ENCODE peak calls at places on chromosomes 13 and 19, in six cellular contexts. P is CD4-positive, alpha-beta memory T cell; D is right atrium auricular region; W is upper lobe of right lung; Q is uterus; R is psoas muscle. U is an unnamed sample. For H3K27me3, the result is how much of the 10 kb centered on the place peaks cover.

GRCh38 chr19:6828698-6829633 is 56.5 kb downstream of the VAV1 start:
- DNase-seq in P (peak), D (no peak), W (no peak), Q (no peak), R (no peak), U (peak)

GRCh38 chr13:112128052-112128610 is 61.2 kb downstream of the SOX1 start:
- DNase-seq in P (no peak), D (no peak), W (peak), Q (no peak), R (no peak), U (no peak)

GRCh38 chr19:44943801-44944249 is 1.8 kb downstream of the APOC4 start:
- DNase-seq in P (no peak), D (peak), W (peak), Q (no peak), R (peak), U (no peak)

GRCh38 chr19:31348416-31349159 is 648 bp downstream of the TSHZ3 start:
- DNase-seq in P (peak), D (no peak), W (no peak), Q (peak), R (peak), U (no peak)

GRCh38 chr13:93903909-93904308 is 575.6 kb downstream of the DCT start:
- DNase-seq in P (no peak), D (no peak), W (no peak), Q (no peak), R (no peak), U (no peak)

GRCh38 chr19:21751379-21751778 is 16.0 kb downstream of the ZNF100 start:
- DNase-seq in P (no peak), D (no peak), W (no peak), Q (no peak), R (no peak), U (no peak)

GRCh38 chr13:94710881-94711560 is 1.3 kb downstream of the SOX21 start:
- DNase-seq in P (no peak), D (no peak), W (peak), Q (no peak), R (no peak), U (no peak)

GRCh38 chr13:42112864-42113263 is 64.4 kb downstream of the DGKH start:
- DNase-seq in P (no peak), D (no peak), W (no peak), Q (no peak), R (no peak), U (no peak)

GRCh38 chr13:110422913-110423688 is 116.0 kb downstream of the COL4A2 start:
- DNase-seq in P (no peak), D (no peak), W (no peak), Q (no peak), R (no peak), U (no peak)

GRCh38 chr13:107117327-107118012 is 549.5 kb upstream of the ARGLU1 start:
- DNase-seq in P (no peak), D (no peak), W (no peak), Q (no peak), R (no peak), U (no peak)

GRCh38 chr19:55686311-55687050 is 11.5 kb downstream of the EPN1 start:
- DNase-seq in P (no peak), D (no peak), W (no peak), Q (no peak), R (no peak), U (no peak)

GRCh38 chr19:10419200-10419645 is 1.1 kb upstream of the PDE4A start:
- DNase-seq in P (no peak), D (no peak), W (no peak), Q (no peak), R (no peak), U (no peak)

GRCh38 chr13:37338721-37339120 is 233.3 kb upstream of the CSNK1A1L start:
- DNase-seq in P (no peak), D (no peak), W (no peak), Q (no peak), R (no peak), U (no peak)
- H3K27me3 ChIP-seq in P (under half), D (under half), W (under half), Q (under half), R (under half), U (under half)

DNA sequence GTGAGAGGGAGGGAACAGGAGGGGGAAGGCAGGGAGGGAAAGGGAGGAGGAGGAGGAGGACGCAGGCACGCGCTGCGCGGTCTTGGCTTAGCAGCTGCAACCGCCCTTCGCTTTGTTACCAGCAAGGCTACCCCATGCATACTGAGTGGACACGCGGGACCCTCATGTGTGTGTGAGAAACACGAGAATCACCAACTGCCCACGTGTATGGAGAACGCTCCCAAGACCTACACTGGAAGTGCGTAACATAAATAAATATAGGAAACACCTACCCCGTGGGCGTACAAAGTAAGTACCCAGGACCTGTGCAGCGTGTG is 38.0 kb downstream of the DEDD2 start:
- DNase-seq in P (no peak), D (no peak), W (no peak), Q (no peak), R (no peak), U (no peak)
- H3K27me3 ChIP-seq in P (under half), D (under half), W (half or more), Q (under half), R (half or more), U (under half)

DNA sequence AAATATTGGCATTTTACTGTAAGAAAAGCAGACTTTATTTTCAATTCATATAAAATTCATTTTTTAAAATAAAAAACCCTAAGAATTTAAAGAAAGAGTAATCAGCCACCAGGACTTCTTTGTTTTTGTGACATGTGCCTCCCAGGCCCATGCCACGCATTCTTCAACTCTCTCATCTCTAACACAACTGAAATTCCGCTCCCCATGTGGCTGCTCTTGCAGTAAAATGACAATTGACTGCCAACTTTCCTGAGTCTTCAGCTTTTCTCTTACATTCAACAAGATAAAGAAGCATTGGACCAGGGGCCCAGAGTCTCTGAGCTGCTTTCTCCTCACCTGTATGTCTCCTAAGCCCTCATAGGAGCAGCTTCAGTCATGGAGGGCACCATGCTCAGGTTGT is 372.1 kb downstream of the UQCRFS1 start:
- DNase-seq in P (no peak), D (no peak), W (no peak), Q (no peak), R (no peak), U (no peak)
- H3K27me3 ChIP-seq in P (under half), D (under half), W (under half), Q (under half), R (under half), U (under half)

GRCh38 chr13:98922306-98922705 is 55.6 kb downstream of the DOCK9 start:
- DNase-seq in P (no peak), D (no peak), W (no peak), Q (no peak), R (no peak), U (no peak)

GRCh38 chr13:98919566-98919965 is 58.3 kb downstream of the DOCK9 start:
- DNase-seq in P (no peak), D (no peak), W (no peak), Q (no peak), R (no peak), U (no peak)

GRCh38 chr13:98921015-98921414 is 56.8 kb downstream of the DOCK9 start:
- DNase-seq in P (no peak), D (no peak), W (no peak), Q (no peak), R (no peak), U (no peak)

GRCh38 chr13:98923641-98924397 is 54.0 kb downstream of the DOCK9 start:
- DNase-seq in P (no peak), D (no peak), W (no peak), Q (no peak), R (no peak), U (no peak)

GRCh38 chr13:98921786-98922185 is 56.1 kb downstream of the DOCK9 start:
- DNase-seq in P (no peak), D (no peak), W (no peak), Q (no peak), R (no peak), U (no peak)
- H3K27me3 ChIP-seq in P (under half), D (under half), W (under half), Q (under half), R (under half), U (under half)

DNA sequence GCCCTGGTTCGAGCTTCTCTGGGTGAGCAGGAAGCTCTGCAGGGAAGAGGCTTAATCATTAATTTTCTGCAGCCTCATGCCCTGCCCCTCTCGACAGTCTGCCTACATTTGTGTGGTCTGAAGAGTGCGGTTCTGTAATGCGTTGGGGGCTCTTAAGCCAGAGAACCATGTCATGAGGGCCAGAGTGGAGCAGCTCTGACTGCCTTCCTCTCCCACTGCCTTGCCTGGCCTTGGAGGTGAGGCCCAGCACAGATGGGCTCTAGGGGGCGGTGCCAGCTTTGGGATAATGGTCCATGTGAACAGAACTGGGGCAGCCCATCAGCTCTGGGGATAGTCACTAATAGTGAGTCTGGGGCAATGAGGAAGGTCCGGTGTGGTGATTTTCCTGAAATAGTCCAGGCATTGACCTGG is 5.7 kb downstream of the FGF9 start:
- DNase-seq in P (no peak), D (no peak), W (peak), Q (no peak), R (peak), U (peak)
- H3K27me3 ChIP-seq in P (under half), D (under half), W (under half), Q (under half), R (under half), U (under half)

GRCh38 chr19:1302534-1303239 is 17.0 kb downstream of the EFNA2 start:
- DNase-seq in P (no peak), D (no peak), W (no peak), Q (no peak), R (no peak), U (no peak)
- H3K27me3 ChIP-seq in P (under half), D (under half), W (under half), Q (under half), R (under half), U (under half)

U was measured in Caco-2.